ENCODE peak calls at places on chromosomes 5 and 9, in eight cellular contexts. One of them, this sample, is unnamed.

GRCh38 chr9:109108318-109108717 is 11.4 kb downstream of the TMEM245 start:
- DNase-seq in lower leg skin: no peak
- DNase-seq in small intestine: no peak
- DNase-seq in Panc1: no peak
- DNase-seq in AG09309: no peak
- DNase-seq in fibroblast of pulmonary artery: peak; percentile 44
- DNase-seq in astrocyte: peak; percentile 70
- DNase-seq in transverse colon: no peak
- DNase-seq in this sample: no peak

GRCh38 chr9:105816202-105816744 is 121.9 kb downstream of the TMEM38B start:
- DNase-seq in lower leg skin: no peak
- DNase-seq in small intestine: no peak
- DNase-seq in Panc1: no peak
- DNase-seq in AG09309: no peak
- DNase-seq in fibroblast of pulmonary artery: no peak
- DNase-seq in astrocyte: no peak
- DNase-seq in transverse colon: no peak
- DNase-seq in this sample: no peak

GRCh38 chr5:61964199-61964598 is 341.8 kb upstream of the KIF2A start:
- DNase-seq in lower leg skin: no peak
- DNase-seq in small intestine: no peak
- DNase-seq in Panc1: no peak
- DNase-seq in AG09309: no peak
- DNase-seq in fibroblast of pulmonary artery: no peak
- DNase-seq in astrocyte: peak; percentile 82
- DNase-seq in transverse colon: no peak
- DNase-seq in this sample: no peak

GRCh38 chr9:100472725-100473261 is at the start of gene TMEFF1:
- DNase-seq in lower leg skin: no peak
- DNase-seq in small intestine: no peak
- DNase-seq in Panc1: no peak
- DNase-seq in AG09309: no peak
- DNase-seq in fibroblast of pulmonary artery: peak; percentile 8
- DNase-seq in astrocyte: peak; percentile 9
- DNase-seq in transverse colon: peak; percentile 27
- DNase-seq in this sample: no peak

GRCh38 chr5:68454172-68454571 is 238.6 kb downstream of the PIK3R1 start:
- DNase-seq in lower leg skin: no peak
- DNase-seq in small intestine: no peak
- DNase-seq in Panc1: no peak
- DNase-seq in AG09309: no peak
- DNase-seq in fibroblast of pulmonary artery: no peak
- DNase-seq in astrocyte: no peak
- DNase-seq in transverse colon: no peak
- DNase-seq in this sample: no peak

GRCh38 chr9:17137576-17137975 is 2.7 kb downstream of the CNTLN start:
- DNase-seq in lower leg skin: no peak
- DNase-seq in small intestine: no peak
- DNase-seq in Panc1: no peak
- DNase-seq in AG09309: no peak
- DNase-seq in fibroblast of pulmonary artery: peak; percentile 8
- DNase-seq in astrocyte: no peak
- DNase-seq in transverse colon: no peak
- DNase-seq in this sample: no peak

GRCh38 chr5:11904270-11904906 is at the start of gene CTNND2:
- DNase-seq in lower leg skin: no peak
- DNase-seq in small intestine: no peak
- DNase-seq in Panc1: no peak
- DNase-seq in AG09309: no peak
- DNase-seq in fibroblast of pulmonary artery: no peak
- DNase-seq in astrocyte: peak; percentile 60
- DNase-seq in transverse colon: no peak
- DNase-seq in this sample: no peak

GRCh38 chr5:178785999-178786398 is 55.5 kb upstream of the ZNF354A start:
- DNase-seq in lower leg skin: no peak
- DNase-seq in small intestine: no peak
- DNase-seq in Panc1: peak; percentile 75
- DNase-seq in AG09309: peak; percentile 40
- DNase-seq in fibroblast of pulmonary artery: peak; percentile 4
- DNase-seq in astrocyte: peak; percentile 4
- DNase-seq in transverse colon: no peak
- DNase-seq in this sample: no peak

GRCh38 chr5:168663276-168664004 is 84.3 kb upstream of the PANK3 start:
- DNase-seq in lower leg skin: no peak
- DNase-seq in small intestine: no peak
- DNase-seq in Panc1: no peak
- DNase-seq in AG09309: no peak
- DNase-seq in fibroblast of pulmonary artery: no peak
- DNase-seq in astrocyte: no peak
- DNase-seq in transverse colon: no peak
- DNase-seq in this sample: no peak

GRCh38 chr9:91131433-91131839 is 230.3 kb downstream of the AUH start:
- DNase-seq in lower leg skin: peak; percentile 77
- DNase-seq in small intestine: peak; percentile 92
- DNase-seq in Panc1: peak; percentile 58
- DNase-seq in AG09309: peak; percentile 99
- DNase-seq in fibroblast of pulmonary artery: peak; percentile 95
- DNase-seq in astrocyte: peak; percentile 98
- DNase-seq in transverse colon: peak; percentile 78
- DNase-seq in this sample: no peak

GRCh38 chr5:81830602-81831001 is 79.7 kb upstream of the SSBP2 start:
- DNase-seq in lower leg skin: no peak
- DNase-seq in small intestine: no peak
- DNase-seq in Panc1: no peak
- DNase-seq in AG09309: no peak
- DNase-seq in fibroblast of pulmonary artery: no peak
- DNase-seq in astrocyte: no peak
- DNase-seq in transverse colon: no peak
- DNase-seq in this sample: no peak

GRCh38 chr5:34563951-34564705 is 92.0 kb upstream of the RAI14 start:
- DNase-seq in lower leg skin: no peak
- DNase-seq in small intestine: no peak
- DNase-seq in Panc1: no peak
- DNase-seq in AG09309: no peak
- DNase-seq in fibroblast of pulmonary artery: peak; percentile 67
- DNase-seq in astrocyte: peak; percentile 87
- DNase-seq in transverse colon: no peak
- DNase-seq in this sample: no peak

GRCh38 chr9:91221332-91221731 is 140.4 kb downstream of the AUH start:
- DNase-seq in lower leg skin: no peak
- DNase-seq in small intestine: no peak
- DNase-seq in Panc1: no peak
- DNase-seq in AG09309: peak; percentile 44
- DNase-seq in fibroblast of pulmonary artery: peak; percentile 52
- DNase-seq in astrocyte: peak; percentile 83
- DNase-seq in transverse colon: no peak
- DNase-seq in this sample: no peak

GRCh38 chr9:119667163-119667562 is 297.9 kb upstream of the BRINP1 start:
- DNase-seq in lower leg skin: no peak
- DNase-seq in small intestine: no peak
- DNase-seq in Panc1: no peak
- DNase-seq in AG09309: no peak
- DNase-seq in fibroblast of pulmonary artery: no peak
- DNase-seq in astrocyte: no peak
- DNase-seq in transverse colon: no peak
- DNase-seq in this sample: no peak

GRCh38 chr5:79694652-79695051 is 5.0 kb downstream of the CMYA5 start:
- DNase-seq in lower leg skin: no peak
- DNase-seq in small intestine: no peak
- DNase-seq in Panc1: no peak
- DNase-seq in AG09309: no peak
- DNase-seq in fibroblast of pulmonary artery: peak; percentile 65
- DNase-seq in astrocyte: peak; percentile 67
- DNase-seq in transverse colon: no peak
- DNase-seq in this sample: no peak

GRCh38 chr9:135137398-135137832 is 49.9 kb downstream of the OLFM1 start:
- DNase-seq in lower leg skin: no peak
- DNase-seq in small intestine: no peak
- DNase-seq in Panc1: no peak
- DNase-seq in AG09309: no peak
- DNase-seq in fibroblast of pulmonary artery: peak; percentile 7
- DNase-seq in astrocyte: no peak
- DNase-seq in transverse colon: no peak
- DNase-seq in this sample: no peak

GRCh38 chr5:177462021-177462670 is 11.3 kb downstream of the DBN1 start:
- DNase-seq in lower leg skin: no peak
- DNase-seq in small intestine: no peak
- DNase-seq in Panc1: no peak
- DNase-seq in AG09309: no peak
- DNase-seq in fibroblast of pulmonary artery: no peak
- DNase-seq in astrocyte: no peak
- DNase-seq in transverse colon: no peak
- DNase-seq in this sample: no peak

DNA sequence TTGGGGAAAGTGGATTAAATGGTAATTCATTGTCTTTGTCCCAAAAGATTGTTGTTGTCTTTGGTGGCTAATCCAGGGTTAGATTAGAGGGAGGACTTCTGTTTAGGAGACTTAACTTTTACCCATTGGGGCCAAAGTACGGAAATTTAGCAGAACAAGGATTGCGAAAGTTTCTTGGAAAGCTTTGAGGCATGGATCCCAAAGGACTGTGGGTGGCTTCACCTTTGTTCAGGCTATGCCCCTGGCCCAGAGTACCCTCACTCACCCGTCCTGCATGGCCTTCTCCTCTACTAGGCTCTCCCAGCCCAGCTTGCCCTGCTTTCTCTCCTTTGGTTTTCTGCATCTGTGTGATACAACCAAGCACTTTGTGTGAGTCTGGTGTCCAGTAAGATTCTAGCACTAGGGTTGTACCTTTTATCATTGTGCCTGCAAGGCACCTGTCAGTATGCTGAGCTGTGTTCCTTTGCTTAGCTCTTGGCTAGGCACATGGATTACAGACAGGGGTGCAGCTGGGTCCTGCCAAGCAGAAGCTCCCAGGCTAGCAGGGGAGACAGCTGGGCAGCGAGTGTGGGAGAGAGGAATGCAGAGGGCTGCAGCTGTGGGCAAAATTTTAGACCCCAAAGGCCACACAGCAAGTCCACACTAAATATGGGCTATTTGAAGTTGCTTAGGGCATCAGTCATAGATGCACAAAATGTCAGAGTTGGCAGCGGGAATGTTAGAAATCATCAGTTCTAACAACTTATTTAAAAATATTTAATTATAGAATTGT is 3.2 kb downstream of the PPARGC1B start:
- DNase-seq in lower leg skin: no peak
- DNase-seq in small intestine: peak; percentile 63
- DNase-seq in Panc1: no peak
- DNase-seq in AG09309: no peak
- DNase-seq in fibroblast of pulmonary artery: no peak
- DNase-seq in astrocyte: no peak
- DNase-seq in transverse colon: no peak
- DNase-seq in this sample: no peak
- H3K4me3 ChIP-seq in lower leg skin: no peak overlapping the region
- H3K4me3 ChIP-seq in small intestine: no peak overlapping the region
- H3K4me3 ChIP-seq in Panc1: no peak overlapping the region
- H3K4me3 ChIP-seq in AG09309: no peak overlapping the region
- H3K4me3 ChIP-seq in fibroblast of pulmonary artery: peak overlapping the region; percentile 77
- H3K4me3 ChIP-seq in astrocyte: no peak overlapping the region
- H3K4me3 ChIP-seq in transverse colon: peak overlapping the region; percentile 97
- H3K4me3 ChIP-seq in this sample: no peak overlapping the region

GRCh38 chr9:115668506-115668905 is 485.1 kb upstream of the PAPPA start:
- DNase-seq in lower leg skin: no peak
- DNase-seq in small intestine: no peak
- DNase-seq in Panc1: no peak
- DNase-seq in AG09309: peak; percentile 83
- DNase-seq in fibroblast of pulmonary artery: peak; percentile 94
- DNase-seq in astrocyte: peak; percentile 92
- DNase-seq in transverse colon: no peak
- DNase-seq in this sample: no peak
- H3K4me3 ChIP-seq in lower leg skin: no peak overlapping the region
- H3K4me3 ChIP-seq in small intestine: no peak overlapping the region
- H3K4me3 ChIP-seq in Panc1: no peak overlapping the region
- H3K4me3 ChIP-seq in AG09309: no peak overlapping the region
- H3K4me3 ChIP-seq in fibroblast of pulmonary artery: no peak overlapping the region
- H3K4me3 ChIP-seq in astrocyte: no peak overlapping the region
- H3K4me3 ChIP-seq in transverse colon: no peak overlapping the region
- H3K4me3 ChIP-seq in this sample: no peak overlapping the region

GRCh38 chr5:115267617-115268016 is 4.9 kb upstream of the PGGT1B start:
- DNase-seq in lower leg skin: no peak
- DNase-seq in small intestine: no peak
- DNase-seq in Panc1: no peak
- DNase-seq in AG09309: no peak
- DNase-seq in fibroblast of pulmonary artery: no peak
- DNase-seq in astrocyte: peak; percentile 53
- DNase-seq in transverse colon: no peak
- DNase-seq in this sample: no peak

GRCh38 chr5:115272297-115272958 is 9.8 kb upstream of the PGGT1B start:
- DNase-seq in lower leg skin: no peak
- DNase-seq in small intestine: no peak
- DNase-seq in Panc1: no peak
- DNase-seq in AG09309: no peak
- DNase-seq in fibroblast of pulmonary artery: no peak
- DNase-seq in astrocyte: no peak
- DNase-seq in transverse colon: no peak
- DNase-seq in this sample: no peak

GRCh38 chr5:115274584-115274983 is 11.9 kb upstream of the PGGT1B start:
- DNase-seq in lower leg skin: no peak
- DNase-seq in small intestine: no peak
- DNase-seq in Panc1: no peak
- DNase-seq in AG09309: no peak
- DNase-seq in fibroblast of pulmonary artery: no peak
- DNase-seq in astrocyte: no peak
- DNase-seq in transverse colon: no peak
- DNase-seq in this sample: no peak

DNA sequence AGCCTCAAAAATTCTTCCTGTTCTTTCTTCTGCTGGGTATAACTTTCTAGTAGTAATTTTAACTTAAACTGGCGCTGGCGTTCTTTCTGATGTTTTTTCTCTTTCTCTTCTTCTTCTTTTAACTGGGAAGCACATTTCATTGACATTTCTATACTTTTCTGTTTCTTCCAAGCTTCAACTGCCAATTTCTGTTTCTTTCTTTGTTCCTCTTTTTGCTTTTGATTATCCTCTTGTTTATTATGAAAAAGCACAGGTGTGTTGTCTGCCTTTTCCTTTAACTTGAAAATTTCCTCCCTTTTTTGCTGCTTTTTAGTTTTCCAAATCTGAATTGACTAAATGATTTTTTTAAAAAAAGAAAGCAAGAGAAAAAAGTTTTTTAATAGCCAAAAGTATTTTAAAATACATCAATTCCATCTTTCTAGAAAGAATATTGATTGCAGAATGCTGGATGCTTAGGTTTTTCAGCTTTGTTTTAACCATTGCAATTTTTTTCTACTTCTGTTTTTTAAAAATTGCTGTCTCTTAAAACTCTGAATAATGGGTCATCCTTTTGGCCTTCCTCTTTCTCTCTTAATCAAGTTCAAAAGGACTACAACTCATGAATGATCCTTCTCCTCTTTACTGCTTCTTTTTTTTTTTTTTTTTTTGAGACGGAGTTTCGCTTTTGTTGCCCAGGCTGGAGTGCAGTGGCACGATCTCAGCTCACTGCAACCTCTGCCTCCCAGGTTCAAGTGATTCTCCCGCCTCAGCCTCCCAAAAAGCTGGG is 8.8 kb upstream of the PGGT1B start:
- DNase-seq in lower leg skin: no peak
- DNase-seq in small intestine: no peak
- DNase-seq in Panc1: no peak
- DNase-seq in AG09309: no peak
- DNase-seq in fibroblast of pulmonary artery: no peak
- DNase-seq in astrocyte: no peak
- DNase-seq in transverse colon: no peak
- DNase-seq in this sample: no peak
- H3K4me3 ChIP-seq in lower leg skin: no peak overlapping the region
- H3K4me3 ChIP-seq in small intestine: no peak overlapping the region
- H3K4me3 ChIP-seq in Panc1: no peak overlapping the region
- H3K4me3 ChIP-seq in AG09309: no peak overlapping the region
- H3K4me3 ChIP-seq in fibroblast of pulmonary artery: no peak overlapping the region
- H3K4me3 ChIP-seq in astrocyte: no peak overlapping the region
- H3K4me3 ChIP-seq in transverse colon: no peak overlapping the region
- H3K4me3 ChIP-seq in this sample: no peak overlapping the region

GRCh38 chr5:139385061-139385889 is 2.2 kb upstream of the SLC23A1 start:
- DNase-seq in lower leg skin: no peak
- DNase-seq in small intestine: peak; percentile 82
- DNase-seq in Panc1: no peak
- DNase-seq in AG09309: no peak
- DNase-seq in fibroblast of pulmonary artery: no peak
- DNase-seq in astrocyte: no peak
- DNase-seq in transverse colon: peak; percentile 51
- DNase-seq in this sample: no peak
- H3K4me3 ChIP-seq in lower leg skin: no peak overlapping the region
- H3K4me3 ChIP-seq in small intestine: no peak overlapping the region
- H3K4me3 ChIP-seq in Panc1: peak overlapping the region; percentile 25
- H3K4me3 ChIP-seq in AG09309: peak overlapping the region; percentile 26
- H3K4me3 ChIP-seq in fibroblast of pulmonary artery: no peak overlapping the region
- H3K4me3 ChIP-seq in astrocyte: no peak overlapping the region
- H3K4me3 ChIP-seq in transverse colon: peak overlapping the region; percentile 24
- H3K4me3 ChIP-seq in this sample: peak overlapping the region; percentile 66

This sample was measured in thoracic aorta.